ENCODE peak calls at places on chromosomes 7 and 10, in ten cellular contexts. D, L, A, U, B, W, T, J, R and X are unnamed samples.
A peak's percentile ranks its signal among the peaks of the same experiment; 100 is the strongest.

GRCh38 chr7:133649593-133649992 is 396.7 kb downstream of the EXOC4 start:
- DNase-seq in D (no peak), L (no peak), A (no peak), U (no peak), B (no peak), W (peak; percentile 63), T (no peak), J (no peak), R (no peak), X (peak; percentile 72)

GRCh38 chr7:23454880-23455526 is 15.3 kb downstream of the IGF2BP3 start:
- DNase-seq in D (no peak), L (no peak), A (no peak), U (no peak), B (no peak), W (no peak), T (no peak), J (no peak), R (no peak), X (no peak)

GRCh38 chr10:91420868-91421267 is 10.7 kb downstream of the HECTD2 start:
- DNase-seq in D (no peak), L (no peak), A (peak; percentile 28), U (no peak), B (no peak), W (peak; percentile 52), T (no peak), J (no peak), R (no peak), X (peak; percentile 18)

GRCh38 chr7:47461161-47461560 is 120.8 kb downstream of the TNS3 start:
- DNase-seq in D (no peak), L (no peak), A (no peak), U (no peak), B (no peak), W (peak; percentile 93), T (no peak), J (no peak), R (peak; percentile 64), X (peak; percentile 78)

GRCh38 chr7:123154231-123154860 is 45.4 kb downstream of the SLC13A1 start:
- DNase-seq in D (peak; percentile 75), L (peak; percentile 42), A (peak; percentile 8), U (peak; percentile 58), B (peak; percentile 34), W (peak; percentile 65), T (peak; percentile 75), J (no peak), R (peak; percentile 80), X (peak; percentile 70)

GRCh38 chr7:28570970-28571288 is 158.6 kb downstream of the CREB5 start:
- DNase-seq in D (no peak), L (no peak), A (peak; percentile 26), U (no peak), B (no peak), W (no peak), T (no peak), J (no peak), R (no peak), X (peak; percentile 22)

GRCh38 chr7:41346878-41347277 is 356.0 kb downstream of the INHBA start:
- DNase-seq in D (no peak), L (no peak), A (no peak), U (no peak), B (no peak), W (no peak), T (no peak), J (no peak), R (no peak), X (no peak)

GRCh38 chr10:118175148-118175547 is 128.4 kb upstream of the RAB11FIP2 start:
- DNase-seq in D (no peak), L (no peak), A (no peak), U (no peak), B (no peak), W (no peak), T (no peak), J (no peak), R (no peak), X (no peak)

GRCh38 chr7:50962962-50963374 is 180.3 kb upstream of the GRB10 start:
- DNase-seq in D (peak; percentile 60), L (no peak), A (peak; percentile 26), U (no peak), B (peak; percentile 79), W (peak; percentile 63), T (peak; percentile 43), J (no peak), R (peak; percentile 95), X (peak; percentile 25)

GRCh38 chr10:1398626-1399410 is 338.5 kb downstream of the ADARB2 start:
- DNase-seq in D (no peak), L (no peak), A (no peak), U (no peak), B (no peak), W (no peak), T (no peak), J (no peak), R (no peak), X (no peak)

GRCh38 chr10:24778298-24778697 is 54.6 kb upstream of the ARHGAP21 start:
- DNase-seq in D (no peak), L (no peak), A (no peak), U (no peak), B (no peak), W (no peak), T (no peak), J (no peak), R (no peak), X (no peak)

GRCh38 chr7:83947260-83947659 is 247.3 kb downstream of the SEMA3A start:
- DNase-seq in D (no peak), L (no peak), A (no peak), U (peak; percentile 24), B (peak; percentile 6), W (no peak), T (no peak), J (no peak), R (peak; percentile 11), X (no peak)

GRCh38 chr10:131735577-131735976 is 165.2 kb upstream of the PPP2R2D start:
- DNase-seq in D (no peak), L (no peak), A (no peak), U (no peak), B (no peak), W (no peak), T (no peak), J (no peak), R (no peak), X (no peak)
- TF ChIP-seq CTCF in D (no peak), L (no peak), A (no peak), U (no peak), B (no peak), W (no peak), T (no peak), J (no peak), R (no peak), X (no peak)

GRCh38 chr10:61285749-61286148 is 167.4 kb downstream of the TMEM26 start:
- DNase-seq in D (no peak), L (no peak), A (peak; percentile 31), U (no peak), B (no peak), W (peak; percentile 27), T (no peak), J (no peak), R (peak; percentile 12), X (peak; percentile 54)

GRCh38 chr10:61280303-61280702 is 172.9 kb downstream of the TMEM26 start:
- DNase-seq in D (no peak), L (no peak), A (peak; percentile 58), U (no peak), B (no peak), W (peak; percentile 83), T (no peak), J (no peak), R (no peak), X (peak; percentile 57)

GRCh38 chr10:61284222-61284890 is 168.8 kb downstream of the TMEM26 start:
- DNase-seq in D (peak; percentile 45), L (no peak), A (peak; percentile 45), U (peak; percentile 56), B (peak; percentile 15), W (peak; percentile 67), T (no peak), J (no peak), R (no peak), X (peak; percentile 69)

GRCh38 chr10:61283489-61284221 is 169.5 kb downstream of the TMEM26 start:
- DNase-seq in D (peak; percentile 24), L (no peak), A (peak; percentile 12), U (no peak), B (no peak), W (no peak), T (no peak), J (no peak), R (no peak), X (peak; percentile 38)

DNA sequence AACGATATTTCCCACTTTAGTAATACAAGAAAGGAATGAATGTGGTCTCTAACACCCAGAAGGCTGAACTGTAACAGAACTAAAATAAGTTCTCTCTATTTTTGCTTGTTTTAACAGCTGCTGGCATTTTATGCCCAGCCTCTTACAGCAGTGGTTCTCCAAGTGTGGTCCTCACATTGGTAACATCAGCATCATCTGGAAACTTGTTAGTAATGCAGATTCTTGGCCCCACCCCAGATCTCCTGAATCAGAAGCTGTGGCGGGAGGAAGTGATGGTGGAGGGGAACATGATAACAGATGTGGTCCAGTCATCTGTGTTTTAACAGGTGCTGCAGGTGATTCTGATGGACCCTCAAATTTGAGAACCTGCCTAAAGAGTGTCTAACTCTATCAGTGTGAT is 170.1 kb downstream of the TMEM26 start:
- DNase-seq in D (no peak), L (no peak), A (peak; percentile 9), U (no peak), B (no peak), W (peak; percentile 56), T (no peak), J (no peak), R (no peak), X (peak; percentile 41)
- H3K4me3 ChIP-seq in D (no peak overlapping the region), L (no peak overlapping the region), A (no peak overlapping the region), U (no peak overlapping the region), B (no peak overlapping the region), W (no peak overlapping the region), T (no peak overlapping the region), J (no peak overlapping the region), R (no peak overlapping the region), X (no peak overlapping the region)

DNA sequence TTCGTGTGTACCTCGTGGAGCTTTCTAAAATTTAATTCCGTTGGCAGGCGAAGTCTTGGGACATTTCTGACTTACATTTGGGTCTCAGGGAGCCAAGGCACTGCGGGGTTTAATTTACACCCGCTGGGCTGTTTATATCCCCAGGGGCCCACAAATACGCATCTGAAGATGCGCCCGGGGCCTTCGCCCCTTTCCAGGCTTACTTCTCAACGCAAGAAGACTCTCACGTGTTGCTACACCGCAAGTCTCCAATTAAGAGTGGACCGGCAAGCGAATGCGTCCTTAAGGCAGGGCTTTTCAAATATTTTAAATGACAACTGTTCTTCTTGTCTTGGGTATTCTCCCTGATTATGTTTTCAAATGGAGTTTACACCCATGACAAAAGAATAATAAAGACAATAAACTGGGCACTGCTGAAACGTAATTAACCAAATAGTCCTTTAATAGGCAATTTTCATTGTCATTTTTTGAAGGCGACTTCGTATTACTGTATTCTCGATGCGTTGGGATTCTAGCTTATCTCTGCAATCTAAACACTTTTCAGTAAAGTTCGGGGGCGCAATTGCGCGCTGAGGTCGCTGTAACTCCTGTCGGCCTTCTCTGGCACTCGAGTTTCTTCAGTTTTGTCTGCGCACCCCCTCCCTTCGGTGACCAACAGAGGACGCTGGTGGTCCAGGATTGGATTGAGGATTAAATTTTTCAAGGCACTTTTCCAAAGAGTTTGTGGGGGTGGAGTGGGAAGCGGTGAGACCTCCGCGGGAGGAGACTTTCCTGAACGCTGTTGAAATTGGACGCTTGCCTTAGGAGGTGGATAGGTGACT is 837 bp upstream of the IGFBP3 start:
- DNase-seq in D (peak; percentile 11), L (no peak), A (peak; percentile 65), U (peak; percentile 4), B (peak; percentile 64), W (peak; percentile 57), T (peak; percentile 70), J (no peak), R (peak; percentile 39), X (peak; percentile 78)
- TF ChIP-seq CTCF in D (peak; percentile 41), L (peak; percentile 92), A (peak; percentile 99), U (peak; percentile 69), B (peak; percentile 99), W (peak; percentile 99), T (peak; percentile 95), J (no peak), R (peak; percentile 66), X (peak; percentile 99)

GRCh38 chr7:134741901-134742635 is 37.4 kb upstream of the CALD1 start:
- DNase-seq in D (no peak), L (no peak), A (no peak), U (no peak), B (no peak), W (peak; percentile 98), T (no peak), J (no peak), R (no peak), X (peak; percentile 99)
- H3K4me3 ChIP-seq in D (no peak overlapping the region), L (peak overlapping the region; percentile 1), A (no peak overlapping the region), U (no peak overlapping the region), B (no peak overlapping the region), W (peak overlapping the region; percentile 15), T (no peak overlapping the region), J (no peak overlapping the region), R (no peak overlapping the region), X (no peak overlapping the region)